ENCODE peak calls at places on chromosomes 2 and 18, in seven cellular contexts. I is NCI-H774; S is ovary; P is stimulated activated CD8-positive, alpha-beta memory T cell treated with anti-CD3 and anti-CD28 coated beads, Interleukin-15, amount 100 ng/mL, for 1 hour; B is SK-N-DZ; R is activated T-helper 1 cell treated with anti-CD3 and anti-CD28 coated beads, Interleukin-2, amount 50 U/mL, for 16 hours; Z is SW480. N is an unnamed sample.

GRCh38 chr2:73892631-73893329 is at the start of gene ACTG2:
- DNase-seq in I (no peak), S (no peak), P (no peak), B (no peak), R (no peak), Z (no peak), N (no peak)

GRCh38 chr18:3454365-3455089 is 4.6 kb downstream of the TGIF1 start:
- DNase-seq in I (peak), S (no peak), P (peak), B (peak), R (no peak), Z (peak), N (peak)

GRCh38 chr2:180934911-180935310 is 45.5 kb upstream of the UBE2E3 start:
- DNase-seq in I (no peak), S (no peak), P (no peak), B (no peak), R (no peak), Z (no peak), N (no peak)

GRCh38 chr18:47163241-47163640 is 12.9 kb downstream of the IER3IP1 start:
- DNase-seq in I (no peak), S (no peak), P (no peak), B (no peak), R (no peak), Z (no peak), N (no peak)

GRCh38 chr2:170101789-170102188 is 76.2 kb upstream of the MYO3B start:
- DNase-seq in I (no peak), S (no peak), P (no peak), B (no peak), R (no peak), Z (no peak), N (peak)

GRCh38 chr2:37085731-37086147 is 1.4 kb downstream of the GPATCH11 start:
- DNase-seq in I (no peak), S (no peak), P (no peak), B (no peak), R (no peak), Z (peak), N (no peak)

GRCh38 chr2:231583982-231584381 is 8.7 kb upstream of the TEX44 start:
- DNase-seq in I (no peak), S (no peak), P (no peak), B (no peak), R (no peak), Z (peak), N (no peak)

GRCh38 chr2:239881561-239882320 is 143.4 kb downstream of the NDUFA10 start:
- DNase-seq in I (no peak), S (peak), P (no peak), B (no peak), R (no peak), Z (no peak), N (no peak)

GRCh38 chr18:47187721-47188120 is 11.6 kb upstream of the IER3IP1 start:
- DNase-seq in I (no peak), S (no peak), P (no peak), B (no peak), R (no peak), Z (no peak), N (no peak)

GRCh38 chr18:74654637-74655036 is 57.0 kb downstream of the ZNF407 start:
- DNase-seq in I (peak), S (no peak), P (no peak), B (peak), R (no peak), Z (peak), N (peak)

GRCh38 chr2:145194671-145195070 is 674.8 kb upstream of the ZEB2 start:
- DNase-seq in I (no peak), S (no peak), P (no peak), B (no peak), R (no peak), Z (no peak), N (no peak)

GRCh38 chr2:144567745-144568144 is 47.8 kb upstream of the ZEB2 start:
- DNase-seq in I (no peak), S (no peak), P (no peak), B (no peak), R (no peak), Z (no peak), N (peak)

GRCh38 chr2:230666885-230667712 is 45.5 kb upstream of the CAB39 start:
- DNase-seq in I (no peak), S (no peak), P (no peak), B (peak), R (no peak), Z (no peak), N (no peak)